ENCODE peak calls at places on chromosomes 11 and 22, in seven cellular contexts. Y, O, D, I, V, J and M are unnamed samples.

GRCh38 chr22:41048791-41049717 is 43.3 kb upstream of the EP300 start:
- DNase-seq in J (peak; percentile 34), Y (peak; percentile 80), D (peak; percentile 60), I (peak; percentile 57), V (no peak), O (peak; percentile 26), M (no peak)

GRCh38 chr22:40753114-40753513 is 66.0 kb downstream of the SLC25A17 start:
- DNase-seq in I (no peak), J (no peak), O (no peak), V (no peak), D (no peak), Y (no peak), M (no peak)

GRCh38 chr11:133549796-133550195 is 17.5 kb upstream of the OPCML start:
- DNase-seq in V (no peak), J (no peak), O (no peak), D (no peak), Y (no peak), I (no peak), M (no peak)

GRCh38 chr22:29726512-29727247 is 6.9 kb downstream of the CABP7 start:
- DNase-seq in O (no peak), D (peak; percentile 29), I (no peak), V (no peak), Y (no peak), J (no peak), M (no peak)

GRCh38 chr11:86693501-86693900 is 21.1 kb upstream of the ME3 start:
- DNase-seq in J (no peak), I (no peak), O (no peak), V (no peak), Y (no peak), D (no peak), M (no peak)

GRCh38 chr11:116946414-116946813 is 109.0 kb upstream of the APOA1 start:
- DNase-seq in V (no peak), D (no peak), I (no peak), Y (peak; percentile 51), O (no peak), J (no peak), M (no peak)

GRCh38 chr11:70470127-70470526 is 71.8 kb downstream of the CTTN start:
- DNase-seq in I (peak; percentile 19), Y (peak; percentile 39), O (peak; percentile 17), D (peak; percentile 24), V (no peak), J (peak; percentile 24), M (no peak)

GRCh38 chr11:43282607-43283440 is 29.0 kb upstream of the API5 start:
- DNase-seq in O (peak; percentile 66), D (peak; percentile 33), J (no peak), Y (peak; percentile 53), I (peak; percentile 3), V (peak; percentile 13), M (no peak)

GRCh38 chr22:24016156-24016555 is 5.1 kb downstream of the CABIN1 start:
- DNase-seq in I (no peak), J (no peak), O (no peak), V (no peak), Y (no peak), D (no peak), M (no peak)

GRCh38 chr22:44525872-44526271 is 27.8 kb upstream of the RTL6 start:
- DNase-seq in V (no peak), O (no peak), J (no peak), I (no peak), Y (no peak), D (no peak), M (peak; percentile 19)

GRCh38 chr22:35686298-35686697 is 31.4 kb upstream of the APOL5 start:
- DNase-seq in O (no peak), I (no peak), Y (no peak), J (no peak), V (no peak), D (no peak), M (peak; percentile 38)

GRCh38 chr22:17063372-17064106 is 21.3 kb upstream of the IL17RA start:
- DNase-seq in V (no peak), Y (peak; percentile 22), J (no peak), I (peak; percentile 69), D (no peak), O (no peak), M (no peak)

GRCh38 chr11:57801185-57801490 is 39.5 kb downstream of the CTNND1 start:
- DNase-seq in D (no peak), J (no peak), I (no peak), Y (no peak), O (no peak), V (no peak), M (no peak)

GRCh38 chr22:50184541-50185383 is 951 bp upstream of the TRABD start:
- DNase-seq in V (no peak), I (no peak), D (no peak), J (no peak), O (no peak), Y (no peak), M (no peak)

GRCh38 chr11:126336646-126337045 is 18.8 kb upstream of the ST3GAL4 start:
- DNase-seq in Y (peak; percentile 39), J (no peak), V (no peak), O (no peak), D (no peak), I (no peak), M (no peak)

GRCh38 chr11:7530013-7530412 is 16.2 kb downstream of the PPFIBP2 start:
- DNase-seq in Y (no peak), O (no peak), I (no peak), J (no peak), V (no peak), D (no peak), M (no peak)

GRCh38 chr22:24244144-24244787 is 616 bp downstream of the GGT5 start:
- DNase-seq in Y (peak; percentile 81), J (no peak), D (peak; percentile 86), I (no peak), V (no peak), O (peak; percentile 2), M (no peak)

GRCh38 chr11:1953489-1954284 is 6.6 kb downstream of the MRPL23 start:
- DNase-seq in I (no peak), Y (no peak), D (no peak), J (no peak), V (no peak), O (no peak), M (no peak)
- TF ChIP-seq CTCF in I (no peak), Y (no peak), D (peak; percentile 3), J (no peak), V (no peak), O (no peak), M (no peak)

DNA sequence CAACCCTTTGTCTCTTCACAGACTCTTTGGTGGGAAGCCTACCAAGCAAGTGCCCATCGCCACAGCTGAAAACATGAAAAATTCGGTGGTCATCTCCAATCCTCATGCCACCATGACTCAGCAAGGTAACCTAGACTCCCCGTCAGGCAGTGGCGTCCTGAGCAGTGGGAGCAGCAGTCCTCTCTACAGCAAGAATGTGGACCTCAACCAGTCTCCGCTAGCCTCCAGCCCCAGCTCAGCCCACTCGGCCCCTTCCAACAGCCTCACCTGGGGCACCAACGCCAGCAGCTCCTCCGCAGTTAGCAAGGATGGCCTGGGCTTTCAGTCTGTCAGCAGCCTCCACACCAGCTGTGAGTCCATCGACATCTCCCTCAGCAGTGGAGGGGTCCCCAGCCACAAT is 111.6 kb downstream of the DBX1 start:
- DNase-seq in D (no peak), Y (no peak), I (no peak), J (no peak), O (no peak), V (no peak), M (no peak)
- TF ChIP-seq CTCF in D (no peak), Y (no peak), I (no peak), J (no peak), O (no peak), V (no peak), M (no peak)

GRCh38 chr11:128689946-128690745 is 3.7 kb upstream of the FLI1 start:
- DNase-seq in J (no peak), I (no peak), O (no peak), V (no peak), Y (peak; percentile 50), D (no peak), M (no peak)

GRCh38 chr11:128690746-128691091 is 3.2 kb upstream of the FLI1 start:
- DNase-seq in Y (no peak), D (no peak), J (no peak), I (no peak), O (no peak), V (peak; percentile 38), M (no peak)

GRCh38 chr11:128692750-128693578 is 908 bp upstream of the FLI1 start:
- DNase-seq in I (no peak), O (no peak), D (peak; percentile 27), Y (peak; percentile 55), J (no peak), V (no peak), M (no peak)

GRCh38 chr11:128689586-128689945 is 4.3 kb upstream of the FLI1 start:
- DNase-seq in I (no peak), O (no peak), D (no peak), V (no peak), J (no peak), Y (no peak), M (no peak)

GRCh38 chr11:128691802-128692749 is 1.8 kb upstream of the FLI1 start:
- DNase-seq in V (no peak), O (no peak), D (no peak), J (no peak), I (no peak), Y (no peak), M (no peak)
- TF ChIP-seq CTCF in V (peak; percentile 33), O (no peak), D (peak; percentile 21), J (no peak), I (no peak), Y (peak; percentile 49), M (peak; percentile 28)

GRCh38 chr11:67664696-67665536 is 9.5 kb downstream of the ALDH3B2 start:
- DNase-seq in V (no peak), O (peak; percentile 12), I (no peak), D (no peak), J (no peak), Y (no peak), M (no peak)

GRCh38 chr11:67666676-67667489 is 7.5 kb downstream of the ALDH3B2 start:
- DNase-seq in Y (no peak), V (no peak), O (no peak), I (no peak), J (no peak), D (no peak), M (no peak)

GRCh38 chr11:67664213-67664585 is 10.2 kb downstream of the ALDH3B2 start:
- DNase-seq in V (no peak), I (no peak), O (no peak), Y (no peak), J (no peak), D (no peak), M (no peak)

GRCh38 chr11:67666303-67666645 is 8.1 kb downstream of the ALDH3B2 start:
- DNase-seq in I (no peak), V (no peak), D (no peak), Y (no peak), J (no peak), O (no peak), M (no peak)

DNA sequence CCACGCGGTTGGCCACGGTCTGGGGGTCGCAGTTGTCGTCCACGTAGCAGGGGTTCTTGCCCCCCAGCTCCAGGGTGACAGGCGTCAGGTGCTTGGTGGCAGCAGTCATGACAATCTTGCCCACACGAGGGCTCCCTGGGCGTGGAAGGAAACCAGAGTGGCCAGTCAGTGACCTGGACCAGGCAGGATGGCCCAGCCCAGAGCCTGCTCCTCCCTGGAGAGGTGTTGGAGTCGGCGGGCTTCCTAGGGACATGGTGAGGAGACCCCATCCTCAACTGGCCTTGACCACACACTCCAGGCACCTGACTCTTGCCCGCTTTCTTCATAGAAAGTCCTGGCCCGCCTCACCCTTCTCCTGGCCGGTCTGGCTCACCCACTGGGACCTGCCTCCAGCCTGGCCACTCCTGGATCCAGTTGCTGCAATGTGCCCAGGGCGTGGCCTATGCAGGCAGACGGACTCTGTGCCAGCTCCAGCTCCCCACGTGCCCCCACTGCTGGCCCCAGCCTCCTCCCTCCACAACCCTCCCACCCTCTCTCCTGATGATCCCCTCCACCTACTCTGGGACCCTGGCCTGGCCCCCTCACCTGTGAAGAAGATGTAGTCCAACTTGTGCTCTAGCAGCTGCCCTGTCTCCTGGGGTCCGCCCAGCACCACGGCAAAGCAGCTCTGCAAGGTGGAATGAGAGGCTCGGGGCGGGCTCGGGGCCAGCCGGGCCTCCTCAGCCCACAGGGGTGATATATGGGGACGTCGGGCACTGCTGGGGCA is 8.7 kb downstream of the ALDH3B2 start:
- DNase-seq in Y (no peak), I (no peak), V (no peak), O (peak; percentile 53), J (no peak), D (no peak), M (no peak)
- TF ChIP-seq CTCF in Y (no peak), I (no peak), V (peak; percentile 55), O (peak; percentile 39), J (no peak), D (no peak), M (no peak)